ENCODE peak calls at places on chromosomes 6 and 20, in five cellular contexts. V is mammary epithelial cell, K is astrocyte, Y is neural progenitor cell, Q is HCT116. S is an unnamed sample.

GRCh38 chr20:49028684-49029083 is 17.4 kb upstream of the CSE1L start:
- DNase-seq in V (peak; percentile 13), K (peak; percentile 13), Y (peak; percentile 54), Q (no peak), S (peak; percentile 33)

GRCh38 chr20:39190666-39191570 is 228.8 kb downstream of the DHX35 start:
- DNase-seq in V (peak; percentile 82), K (peak; percentile 0), Y (no peak), Q (peak; percentile 39), S (no peak)

GRCh38 chr6:138618168-138618567 is 118.9 kb upstream of the NHSL1 start:
- DNase-seq in V (no peak), K (no peak), Y (no peak), Q (no peak), S (no peak)

GRCh38 chr6:165010556-165011535 is 298.6 kb downstream of the C6orf118 start:
- DNase-seq in V (no peak), K (peak; percentile 82), Y (peak; percentile 15), Q (no peak), S (peak; percentile 87)

GRCh38 chr6:6582111-6582510 is 6.4 kb upstream of the LY86 start:
- DNase-seq in V (no peak), K (no peak), Y (no peak), Q (no peak), S (no peak)

GRCh38 chr6:11621119-11621518 is 83.6 kb downstream of the TMEM170B start:
- DNase-seq in V (no peak), K (no peak), Y (no peak), Q (no peak), S (no peak)

GRCh38 chr20:45320948-45321595 is 13.0 kb upstream of the MATN4 start:
- DNase-seq in V (no peak), K (no peak), Y (no peak), Q (no peak), S (no peak)

GRCh38 chr6:88512951-88513350 is 346.8 kb upstream of the CNR1 start:
- DNase-seq in V (peak; percentile 14), K (no peak), Y (no peak), Q (no peak), S (no peak)

GRCh38 chr6:157879034-157879872 is 56.2 kb downstream of the SNX9 start:
- DNase-seq in V (no peak), K (no peak), Y (peak; percentile 62), Q (no peak), S (no peak)

GRCh38 chr20:9241232-9241692 is 172.4 kb downstream of the PLCB4 start:
- DNase-seq in V (peak; percentile 55), K (peak; percentile 98), Y (no peak), Q (peak; percentile 47), S (peak; percentile 97)

GRCh38 chr6:157273756-157274088 is 49.6 kb downstream of the TMEM242 start:
- DNase-seq in V (no peak), K (no peak), Y (peak; percentile 42), Q (peak; percentile 31), S (peak; percentile 22)

GRCh38 chr6:87807423-87807978 is 105.5 kb upstream of the AKIRIN2 start:
- DNase-seq in V (no peak), K (no peak), Y (no peak), Q (no peak), S (no peak)

GRCh38 chr6:138187156-138187555 is 25.4 kb downstream of the ARFGEF3 start:
- DNase-seq in V (no peak), K (no peak), Y (peak; percentile 67), Q (no peak), S (no peak)

GRCh38 chr6:75377386-75377785 is 92.8 kb upstream of the TMEM30A start:
- DNase-seq in V (no peak), K (no peak), Y (peak; percentile 38), Q (no peak), S (no peak)

GRCh38 chr6:7540595-7540994 is 876 bp upstream of the DSP start:
- DNase-seq in V (no peak), K (no peak), Y (peak; percentile 51), Q (no peak), S (peak; percentile 44)

GRCh38 chr6:158653577-158654354 is 3.9 kb downstream of the SYTL3 start:
- DNase-seq in V (no peak), K (peak; percentile 64), Y (no peak), Q (no peak), S (peak; percentile 53)

GRCh38 chr6:30888472-30889137 is 4.3 kb downstream of the DDR1 start:
- DNase-seq in V (peak; percentile 24), K (peak; percentile 47), Y (no peak), Q (no peak), S (peak; percentile 33)

DNA sequence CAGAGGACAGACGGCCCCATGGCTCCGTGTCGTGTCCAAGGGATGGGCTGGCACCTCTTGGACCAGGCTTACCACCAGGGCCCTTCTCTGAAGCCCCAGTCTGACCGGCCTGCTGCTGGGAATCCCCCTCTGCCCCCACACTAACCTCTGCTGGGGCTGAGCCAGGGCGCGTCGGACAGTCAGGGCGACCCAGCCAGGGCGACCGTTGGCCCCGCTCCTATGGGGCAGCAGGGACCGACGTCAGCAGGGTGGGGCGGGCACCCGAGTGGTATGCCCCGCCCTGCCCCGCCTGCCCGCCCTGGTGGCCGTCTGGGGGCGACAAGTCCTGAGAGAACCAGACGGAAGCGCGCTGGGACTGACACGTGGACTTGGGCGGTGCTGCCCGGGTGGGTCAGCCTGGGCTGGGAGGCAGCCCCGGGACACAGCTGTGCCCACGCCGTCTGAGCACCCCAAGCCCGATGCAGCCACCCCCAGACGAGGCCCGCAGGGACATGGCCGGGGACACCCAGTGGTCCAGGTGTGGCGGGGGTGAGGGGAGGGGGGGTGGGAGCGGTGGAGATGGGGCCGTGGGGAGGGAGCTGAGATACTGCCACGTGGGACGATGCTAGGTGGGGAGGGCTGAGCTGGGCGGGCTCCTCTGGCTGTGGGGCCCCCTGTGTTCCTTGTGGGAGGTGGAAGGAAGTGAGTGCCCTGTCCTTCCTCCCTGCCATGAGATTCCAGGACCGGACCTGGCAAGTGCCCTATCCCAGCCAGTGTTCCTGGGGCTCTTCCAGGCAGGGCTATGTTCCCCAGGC is at the start of gene SLC17A9:
- DNase-seq in V (no peak), K (peak; percentile 10), Y (peak; percentile 79), Q (peak; percentile 48), S (peak; percentile 39)
- TF ChIP-seq CTCF in V (no peak), K (no peak), Y (peak; percentile 14), Q (no peak), S (no peak)

GRCh38 chr6:166333172-166333995 is 9.0 kb downstream of the SFT2D1 start:
- DNase-seq in V (no peak), K (no peak), Y (no peak), Q (no peak), S (no peak)

GRCh38 chr6:166335378-166336366 is 6.7 kb downstream of the SFT2D1 start:
- DNase-seq in V (no peak), K (no peak), Y (no peak), Q (no peak), S (no peak)

GRCh38 chr6:166336847-166337246 is 5.5 kb downstream of the SFT2D1 start:
- DNase-seq in V (no peak), K (no peak), Y (no peak), Q (no peak), S (no peak)

GRCh38 chr6:166331503-166332133 is 10.7 kb downstream of the SFT2D1 start:
- DNase-seq in V (no peak), K (no peak), Y (no peak), Q (no peak), S (no peak)

DNA sequence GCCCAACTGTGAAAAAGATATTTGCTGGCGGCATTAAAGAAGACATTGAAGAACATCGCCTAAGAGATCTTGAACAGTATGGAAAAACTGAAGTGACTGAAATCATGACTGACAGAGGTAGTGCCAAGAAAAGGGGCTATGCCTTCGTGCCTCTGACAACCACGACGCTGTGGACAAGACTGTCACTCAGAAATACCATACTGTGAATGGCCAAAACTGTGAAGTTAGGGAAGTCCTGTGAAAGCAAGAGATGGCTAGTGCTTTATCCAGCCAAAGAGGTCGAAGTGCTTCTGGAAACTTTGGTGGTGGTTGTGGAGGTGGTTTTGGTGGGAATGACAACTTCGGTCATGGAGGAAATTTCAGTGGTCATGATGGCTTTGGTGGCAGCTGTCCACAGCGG is 7.5 kb downstream of the SFT2D1 start:
- DNase-seq in V (no peak), K (no peak), Y (no peak), Q (no peak), S (no peak)
- H3K79me2 ChIP-seq in V (peaks cover 98% of the 10 kb centered on the region), K (peaks cover 100% of the 10 kb centered on the region), Y (peaks cover 94% of the 10 kb centered on the region), Q (peaks cover 100% of the 10 kb centered on the region), S (peaks cover 62% of the 10 kb centered on the region)

GRCh38 chr6:41726876-41727275 is 8.5 kb downstream of the TFEB start:
- DNase-seq in V (no peak), K (no peak), Y (no peak), Q (no peak), S (no peak)
- H3K4me3 ChIP-seq in V (no peak overlapping the region), K (no peak overlapping the region), Y (no peak overlapping the region), Q (no peak overlapping the region), S (no peak overlapping the region)

DNA sequence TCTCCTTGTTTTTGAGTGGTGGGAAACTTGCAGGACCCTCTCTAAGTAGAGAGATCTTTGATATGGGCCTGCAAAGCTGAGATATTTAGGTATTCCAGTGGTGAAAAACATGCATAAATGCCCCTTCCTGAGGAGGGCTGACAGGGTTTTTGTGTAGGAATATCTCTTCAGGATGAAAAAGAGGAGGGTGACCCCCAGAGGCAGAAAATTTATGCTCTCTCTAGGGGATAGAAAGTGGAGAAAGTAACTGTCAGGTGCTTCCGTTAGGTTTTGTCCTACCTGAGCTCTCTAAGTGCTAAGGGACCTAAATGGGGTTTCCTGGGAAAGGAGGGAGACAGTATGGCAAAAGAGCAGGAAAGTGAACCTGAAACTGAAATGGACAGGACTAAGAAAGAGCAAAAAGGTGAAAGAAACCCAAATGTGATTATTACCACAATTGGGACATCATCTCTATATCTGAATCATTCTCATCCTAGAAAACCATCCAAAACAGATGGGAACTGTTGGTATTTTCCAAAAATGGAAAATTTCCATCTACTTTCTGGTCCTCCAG is 2.0 kb downstream of the COL19A1 start:
- DNase-seq in V (no peak), K (no peak), Y (no peak), Q (no peak), S (no peak)
- TF ChIP-seq CTCF in V (no peak), K (no peak), Y (no peak), Q (no peak), S (no peak)

GRCh38 chr6:12865117-12865516 is 148.6 kb downstream of the PHACTR1 start:
- DNase-seq in V (no peak), K (no peak), Y (no peak), Q (no peak), S (no peak)

GRCh38 chr6:12866422-12867029 is 150.0 kb downstream of the PHACTR1 start:
- DNase-seq in V (no peak), K (no peak), Y (no peak), Q (no peak), S (no peak)

GRCh38 chr6:12865782-12866181 is 149.2 kb downstream of the PHACTR1 start:
- DNase-seq in V (no peak), K (no peak), Y (no peak), Q (no peak), S (no peak)

GRCh38 chr6:12861603-12862002 is 145.0 kb downstream of the PHACTR1 start:
- DNase-seq in V (no peak), K (no peak), Y (no peak), Q (no peak), S (no peak)
- H3K79me2 ChIP-seq in V (no peaks in the 10 kb centered on the region), K (no peaks in the 10 kb centered on the region), Y (no peaks in the 10 kb centered on the region), Q (no peaks in the 10 kb centered on the region), S (no peaks in the 10 kb centered on the region)